ENCODE peak calls at places on chromosomes 7 and 10, in eight cellular contexts. V is lower leg skin, F is heart left ventricle, O is ovary, P is endothelial cell of umbilical vein, U is thyroid gland, N is H54, I is suprapubic skin. J is an unnamed sample.

GRCh38 chr10:130817046-130817624 is 494.4 kb downstream of the TCERG1L start:
- DNase-seq in O (no peak), U (no peak), P (no peak), I (no peak), F (no peak), N (no peak), V (peak; percentile 43), J (no peak)

GRCh38 chr10:3723706-3724225 is 61.2 kb downstream of the KLF6 start:
- DNase-seq in V (no peak), I (no peak), P (no peak), N (no peak), O (no peak), U (no peak), F (no peak), J (no peak)

GRCh38 chr10:26743091-26743490 is 45.6 kb downstream of the PDSS1 start:
- DNase-seq in O (no peak), I (no peak), F (no peak), P (no peak), V (no peak), N (no peak), U (no peak), J (no peak)

GRCh38 chr10:95526066-95526465 is 35.1 kb downstream of the SORBS1 start:
- DNase-seq in O (no peak), I (no peak), V (no peak), P (no peak), U (no peak), N (no peak), F (no peak), J (no peak)

GRCh38 chr7:112649560-112649959 is 140.6 kb downstream of the TMEM168 start:
- DNase-seq in O (no peak), V (no peak), N (no peak), P (no peak), U (no peak), F (no peak), I (no peak), J (no peak)

GRCh38 chr7:102404005-102404861 is 8.1 kb downstream of the PRKRIP1 start:
- DNase-seq in U (no peak), O (no peak), P (peak; percentile 50), F (no peak), N (peak; percentile 38), I (no peak), V (no peak), J (peak; percentile 76)

GRCh38 chr10:97679594-97679993 is 7.4 kb downstream of the AVPI1 start:
- DNase-seq in I (no peak), F (no peak), N (no peak), P (no peak), U (no peak), V (no peak), O (no peak), J (no peak)

GRCh38 chr10:82313401-82313800 is 438.4 kb downstream of the NRG3 start:
- DNase-seq in F (no peak), V (no peak), U (no peak), O (no peak), P (no peak), I (no peak), N (no peak), J (no peak)

GRCh38 chr7:18558503-18558902 is 63.0 kb downstream of the HDAC9 start:
- DNase-seq in F (no peak), I (no peak), U (no peak), O (no peak), N (no peak), V (no peak), P (no peak), J (no peak)

GRCh38 chr10:110818311-110819257 is 53.1 kb upstream of the PDCD4 start:
- DNase-seq in I (no peak), F (no peak), O (no peak), V (no peak), U (peak; percentile 91), P (no peak), N (no peak), J (no peak)

GRCh38 chr10:74991435-74991834 is 120.0 kb upstream of the SAMD8 start:
- DNase-seq in P (no peak), O (no peak), F (no peak), I (no peak), V (no peak), U (no peak), N (peak; percentile 63), J (peak; percentile 21)

GRCh38 chr10:69103784-69104183 is 15.9 kb downstream of the SRGN start:
- DNase-seq in U (no peak), O (no peak), N (no peak), P (no peak), I (peak; percentile 67), V (peak; percentile 17), F (no peak), J (no peak)

GRCh38 chr10:95183451-95184230 is 10.4 kb upstream of the ACSM6 start:
- DNase-seq in O (peak; percentile 76), N (peak; percentile 93), U (peak; percentile 90), F (peak; percentile 84), I (no peak), P (peak; percentile 80), V (peak; percentile 94), J (peak; percentile 86)

DNA sequence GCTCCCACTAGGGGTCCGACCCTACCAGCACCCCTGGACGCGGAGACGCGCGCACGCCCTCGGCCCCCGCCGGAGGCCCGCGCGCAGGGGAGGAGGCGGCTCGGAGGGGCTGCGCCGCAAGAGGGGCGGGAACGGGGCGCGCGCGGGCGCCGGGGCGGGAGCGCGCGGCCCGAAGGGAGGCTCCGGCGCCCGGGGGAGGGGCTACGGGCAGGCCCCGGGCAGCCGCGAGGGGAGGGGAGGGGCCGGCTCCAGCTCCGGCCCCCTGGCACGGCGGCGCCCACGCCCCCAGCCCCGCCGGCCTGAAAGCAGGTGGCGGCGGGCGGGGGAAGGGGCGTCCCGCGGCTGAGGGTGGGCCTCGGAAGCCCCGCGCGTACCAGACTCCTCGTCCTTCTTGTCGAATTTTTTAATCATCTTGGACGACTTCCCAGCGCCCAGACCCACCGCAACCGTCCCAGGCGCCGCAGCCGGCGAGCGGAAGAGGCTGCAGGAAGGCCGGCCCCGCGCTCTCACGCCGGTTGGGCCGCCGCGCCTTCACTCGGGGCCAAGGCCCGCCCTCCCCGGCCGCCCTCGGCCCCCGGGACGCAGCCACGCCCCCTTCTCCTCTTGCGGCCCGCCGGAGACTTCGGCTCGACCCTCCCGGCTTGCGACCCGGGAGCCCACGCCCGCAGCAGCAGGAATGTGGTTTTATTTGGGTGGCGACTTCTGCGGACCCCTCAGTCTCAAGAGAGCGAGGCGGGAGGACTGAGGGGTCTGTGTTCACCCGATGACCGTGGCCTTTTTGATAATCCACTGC is at the start of gene COPG2:
- DNase-seq in V (peak; percentile 95), P (peak; percentile 91), O (peak; percentile 94), U (peak; percentile 86), F (peak; percentile 90), I (peak; percentile 84), N (peak; percentile 88), J (peak; percentile 89)
- TF ChIP-seq POLR2A in V (no peak), P (peak; percentile 76), O (peak; percentile 44), U (no peak), F (peak; percentile 67), I (no peak), N (peak; percentile 75), J (peak; percentile 59)

DNA sequence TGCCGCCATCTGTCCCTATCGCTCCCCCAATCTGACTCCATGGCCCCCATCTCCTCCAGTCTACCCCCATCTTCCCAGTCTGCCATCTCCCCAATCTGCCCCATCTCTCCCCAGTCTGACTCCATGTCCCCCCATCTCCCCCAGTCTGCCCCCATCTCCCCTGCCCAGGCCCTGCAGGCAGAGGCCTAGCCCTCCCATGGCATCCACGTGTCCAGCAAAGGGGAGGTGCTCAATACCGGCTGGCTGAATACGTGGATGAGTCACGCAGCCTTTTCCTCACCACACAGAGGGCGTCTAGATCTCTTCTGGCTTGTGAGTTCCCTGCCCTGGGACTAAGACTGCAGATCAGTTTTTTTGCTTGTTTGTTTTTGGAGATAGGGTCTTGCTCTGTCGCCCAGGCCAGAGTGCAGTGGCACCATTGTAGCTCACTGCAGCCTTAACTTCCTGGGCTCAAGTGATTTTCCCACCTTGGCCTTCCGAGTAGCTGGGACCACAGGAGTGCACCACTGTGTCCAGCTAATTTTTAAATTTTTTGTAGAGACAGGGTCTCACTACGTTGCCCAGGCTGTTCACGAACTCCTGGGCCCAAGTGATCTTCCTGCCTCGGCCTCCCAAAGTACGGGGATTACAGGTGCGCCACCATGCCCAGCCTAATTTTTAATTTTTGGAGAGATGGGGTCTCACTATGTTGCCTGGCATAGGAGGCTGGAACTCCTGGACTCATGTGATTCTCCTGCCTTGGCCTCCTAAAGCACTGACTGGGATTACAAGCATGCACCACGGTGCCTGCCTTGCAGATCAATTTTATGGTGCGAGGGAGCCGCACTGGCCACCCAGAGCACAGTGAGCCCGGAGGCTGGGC is 15.3 kb upstream of the GPR146 start:
- DNase-seq in P (peak; percentile 89), V (peak; percentile 96), O (peak; percentile 85), N (peak; percentile 100), F (peak; percentile 88), I (peak; percentile 88), U (peak; percentile 89), J (peak; percentile 89)
- TF ChIP-seq POLR2A in P (no peak), V (no peak), O (no peak), N (peak; percentile 77), F (no peak), I (no peak), U (no peak), J (no peak)

DNA sequence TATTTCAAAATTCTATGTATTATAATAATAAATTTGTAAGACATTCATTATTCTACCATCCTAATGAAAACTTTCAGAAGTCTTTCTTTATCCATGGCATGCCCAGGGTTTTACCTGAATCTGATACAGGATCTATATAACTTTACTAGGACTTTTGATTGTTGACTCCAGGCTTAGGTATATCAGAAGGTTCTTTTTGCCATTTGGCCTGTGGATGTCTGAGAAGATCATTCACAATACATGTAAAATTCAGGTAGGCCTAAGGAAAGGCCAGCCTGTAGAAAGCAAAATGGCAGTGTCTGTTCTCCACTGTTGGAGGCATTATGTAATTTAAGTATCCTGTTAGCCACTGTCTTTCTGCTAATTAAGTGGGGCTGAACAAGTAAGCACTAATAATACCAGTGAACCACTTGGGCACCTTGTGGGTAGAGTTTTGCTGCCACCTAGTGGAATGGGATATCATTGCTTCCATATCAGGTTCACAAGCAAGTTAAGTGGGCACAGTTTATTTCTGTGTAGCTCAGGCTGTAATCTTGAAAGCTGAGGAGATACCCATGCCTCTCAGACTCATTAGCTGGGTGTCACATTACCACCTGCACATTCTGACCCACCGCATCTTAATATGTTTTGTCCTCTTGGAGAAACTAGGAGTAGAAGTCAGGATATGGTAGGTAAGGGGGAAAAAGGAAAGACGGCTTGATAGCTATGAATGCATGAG is 105.5 kb downstream of the SEPTIN7 start:
- DNase-seq in P (peak; percentile 84), O (no peak), I (no peak), U (peak; percentile 53), F (peak; percentile 61), N (peak; percentile 26), V (no peak), J (peak; percentile 90)
- TF ChIP-seq POLR2A in P (no peak), O (no peak), I (no peak), U (no peak), F (no peak), N (no peak), V (no peak), J (no peak)

DNA sequence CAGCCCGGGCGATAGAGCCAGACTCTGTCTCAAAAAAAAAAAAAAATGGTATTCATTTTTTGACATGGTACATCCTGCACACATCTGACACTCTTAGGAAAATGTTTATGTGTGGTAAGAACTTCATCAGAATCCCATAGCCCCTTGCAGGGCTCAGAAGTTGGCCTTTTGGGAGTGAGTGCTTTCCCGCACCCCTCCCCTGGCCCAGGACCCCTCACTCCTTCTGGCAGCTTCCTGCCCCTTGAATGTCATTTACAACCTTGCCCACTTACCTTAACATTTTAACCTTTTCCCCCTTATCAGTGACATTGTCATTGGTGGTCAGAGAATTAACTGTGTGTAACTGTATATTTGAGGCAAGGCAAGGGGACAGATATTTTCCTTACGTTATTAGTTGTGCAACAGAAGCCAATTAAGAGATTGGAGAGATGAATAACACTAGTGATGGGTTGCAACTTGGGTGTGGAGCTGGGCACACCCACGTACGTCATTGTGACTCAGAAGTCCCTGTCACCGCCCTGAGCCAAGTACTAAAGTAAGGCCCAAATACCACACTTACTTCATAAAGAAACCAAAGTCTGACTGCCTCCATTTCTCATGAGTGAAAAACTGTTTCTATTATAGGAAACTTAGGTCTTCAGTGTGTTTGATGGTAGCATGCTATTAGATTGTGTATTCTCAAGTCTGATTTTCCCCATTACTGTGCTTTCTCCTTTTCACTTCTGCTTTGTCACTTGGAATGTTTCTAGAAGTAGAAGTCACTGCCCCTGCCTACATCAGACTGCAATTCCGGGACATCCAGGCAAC is 31.6 kb downstream of the OGDH start:
- DNase-seq in U (no peak), N (peak; percentile 70), O (no peak), I (peak; percentile 87), V (no peak), P (peak; percentile 31), F (no peak), J (peak; percentile 96)
- TF ChIP-seq POLR2A in U (no peak), N (no peak), O (no peak), I (peak; percentile 44), V (no peak), P (no peak), F (no peak), J (peak; percentile 91)

J was measured in erythroblast.